ENCODE peak calls at places on chromosomes 5 and 9, in ten cellular contexts. B is tibial nerve, O is IMR-90, Z is cardiac muscle cell, E is left lung, R is H1, X is body of pancreas, H is mammary epithelial cell, N is heart left ventricle, K is uterus. U is an unnamed sample. For H3K4me1, the result is how much of the 10 kb centered on the place peaks cover.

GRCh38 chr5:122468351-122469111 is 156.5 kb downstream of the SNCAIP start:
- DNase-seq in N (no peak), B (no peak), H (no peak), E (no peak), O (no peak), K (no peak), Z (no peak), X (no peak), R (no peak), U (no peak)

GRCh38 chr5:149878371-149878770 is 66.2 kb downstream of the PDE6A start:
- DNase-seq in H (no peak), K (no peak), O (no peak), R (no peak), N (no peak), Z (peak), E (no peak), X (no peak), B (no peak), U (no peak)

GRCh38 chr5:59813761-59814562 is 79.6 kb downstream of the PDE4D start:
- DNase-seq in K (no peak), Z (peak), H (peak), N (no peak), O (peak), E (no peak), R (no peak), X (peak), B (peak), U (no peak)

GRCh38 chr9:32551491-32552049 is 557 bp upstream of the SMIM27 start:
- DNase-seq in X (peak), E (no peak), O (peak), N (no peak), R (no peak), Z (no peak), B (peak), K (peak), H (no peak), U (peak)

GRCh38 chr9:127873886-127874285 is 3.6 kb downstream of the AK1 start:
- DNase-seq in O (no peak), H (no peak), X (peak), R (no peak), Z (peak), B (peak), K (peak), E (peak), N (peak), U (no peak)

GRCh38 chr5:176697929-176698520 is 50.7 kb downstream of the TSPAN17 start:
- DNase-seq in B (no peak), O (no peak), H (no peak), N (no peak), E (no peak), K (no peak), X (no peak), Z (no peak), R (no peak), U (no peak)

GRCh38 chr5:151917931-151918330 is 6.7 kb downstream of the GLRA1 start:
- DNase-seq in N (no peak), E (no peak), Z (no peak), H (no peak), R (no peak), X (no peak), B (no peak), K (no peak), O (no peak), U (no peak)

GRCh38 chr9:130292104-130292503 is 26.5 kb downstream of the HMCN2 start:
- DNase-seq in O (no peak), B (peak), X (peak), H (no peak), N (no peak), K (peak), Z (peak), E (no peak), R (no peak), U (no peak)

GRCh38 chr9:85727500-85727899 is 14.3 kb downstream of the AGTPBP1 start:
- DNase-seq in K (no peak), R (no peak), N (no peak), B (no peak), O (no peak), H (no peak), E (no peak), X (no peak), Z (peak), U (no peak)

GRCh38 chr9:12155731-12156130 is 537.5 kb upstream of the TYRP1 start:
- DNase-seq in K (no peak), Z (no peak), O (no peak), B (no peak), E (no peak), X (no peak), H (no peak), R (no peak), N (no peak), U (no peak)

GRCh38 chr5:169808118-169808581 is 171.1 kb downstream of the DOCK2 start:
- DNase-seq in H (no peak), R (peak), Z (no peak), K (no peak), N (no peak), O (no peak), E (no peak), X (no peak), B (no peak), U (no peak)

GRCh38 chr5:142107729-142108431 is 699 bp upstream of the NDFIP1 start:
- DNase-seq in X (no peak), E (no peak), R (no peak), B (no peak), K (no peak), Z (no peak), N (no peak), H (no peak), O (no peak), U (no peak)

GRCh38 chr5:125044491-125045282 is 298.2 kb upstream of the ZNF608 start:
- DNase-seq in N (no peak), E (no peak), Z (no peak), R (no peak), K (no peak), B (no peak), H (no peak), X (no peak), O (no peak), U (no peak)

GRCh38 chr9:104993291-104993963 is 65.5 kb upstream of the ABCA1 start:
- DNase-seq in K (peak), E (no peak), O (peak), R (peak), B (peak), Z (peak), N (peak), H (no peak), X (peak), U (peak)

GRCh38 chr5:143011621-143012020 is 241.4 kb downstream of the ARHGAP26 start:
- DNase-seq in E (no peak), X (no peak), B (no peak), K (no peak), N (no peak), R (no peak), H (no peak), Z (peak), O (peak), U (no peak)

GRCh38 chr5:96468956-96469355 is 35.9 kb upstream of the PCSK1 start:
- DNase-seq in B (no peak), K (no peak), Z (no peak), O (no peak), X (no peak), N (no peak), E (no peak), H (no peak), R (no peak), U (no peak)

GRCh38 chr5:139482050-139482889 is at the start of gene STING1:
- DNase-seq in K (peak), Z (peak), B (peak), E (peak), O (peak), N (peak), X (peak), H (peak), R (no peak), U (peak)

GRCh38 chr5:1845696-1846095 is 37.0 kb downstream of the IRX4 start:
- DNase-seq in O (no peak), E (no peak), B (no peak), K (no peak), N (no peak), R (no peak), X (no peak), H (no peak), Z (no peak), U (no peak)

GRCh38 chr5:125558466-125558865 is 812.0 kb upstream of the ZNF608 start:
- DNase-seq in O (peak), B (no peak), R (no peak), X (no peak), K (no peak), H (peak), E (no peak), Z (peak), N (no peak), U (no peak)

GRCh38 chr9:69748304-69748703 is 11.5 kb downstream of the PTAR1 start:
- DNase-seq in Z (no peak), E (no peak), R (no peak), K (no peak), H (no peak), O (no peak), X (no peak), B (no peak), N (no peak), U (no peak)

GRCh38 chr5:91383956-91384300 is 811 bp upstream of the ARRDC3 start:
- DNase-seq in K (peak), Z (no peak), N (peak), H (no peak), B (peak), E (no peak), O (no peak), R (no peak), X (peak), U (peak)

GRCh38 chr9:88998506-88998905 is 7.2 kb downstream of the S1PR3 start:
- DNase-seq in E (no peak), K (no peak), O (no peak), N (no peak), B (no peak), X (no peak), R (no peak), Z (no peak), H (no peak), U (no peak)

GRCh38 chr9:88998911-88999310 is 7.6 kb downstream of the S1PR3 start:
- DNase-seq in B (no peak), N (peak), Z (peak), O (no peak), K (peak), H (no peak), X (peak), R (no peak), E (no peak), U (no peak)

GRCh38 chr9:88996046-88997005 is 5.1 kb downstream of the S1PR3 start:
- DNase-seq in H (peak), E (no peak), O (no peak), R (no peak), Z (no peak), X (no peak), N (no peak), K (peak), B (no peak), U (no peak)

GRCh38 chr9:88995627-88996026 is 4.4 kb downstream of the S1PR3 start:
- DNase-seq in H (no peak), B (no peak), Z (no peak), R (no peak), K (peak), O (no peak), E (no peak), X (no peak), N (no peak), U (no peak)

GRCh38 chr9:88997646-88998045 is 6.4 kb downstream of the S1PR3 start:
- DNase-seq in N (no peak), K (no peak), R (no peak), B (no peak), E (peak), H (no peak), O (no peak), Z (no peak), X (no peak), U (no peak)
- H3K27ac ChIP-seq in N (no peak), K (peak), R (no peak), B (peak), E (no peak), H (no peak), O (no peak), Z (no peak), X (no peak), U (no peak)

GRCh38 chr9:134875376-134875775 is 5.2 kb upstream of the FCN2 start:
- DNase-seq in B (no peak), X (no peak), R (no peak), E (no peak), H (no peak), O (no peak), K (no peak), Z (no peak), N (no peak), U (no peak)
- H3K4me1 ChIP-seq in B (under half), X (under half), R (under half), E (under half), H (under half), O (under half), K (under half), Z (under half), N (under half), U (under half)

GRCh38 chr5:136020383-136021015 is 8.3 kb upstream of the TGFBI start:
- DNase-seq in N (no peak), K (peak), B (peak), Z (peak), E (no peak), X (peak), R (no peak), H (peak), O (peak), U (no peak)
- H3K4me3 ChIP-seq in N (no peak), K (no peak), B (no peak), Z (no peak), E (no peak), X (no peak), R (no peak), H (no peak), O (no peak), U (no peak)

GRCh38 chr5:14818931-14819790 is 52.4 kb downstream of the ANKH start:
- DNase-seq in B (no peak), Z (no peak), H (no peak), K (no peak), O (no peak), R (no peak), X (no peak), E (no peak), N (no peak), U (peak)
- H3K27ac ChIP-seq in B (no peak), Z (no peak), H (no peak), K (no peak), O (no peak), R (no peak), X (no peak), E (no peak), N (peak), U (no peak)

GRCh38 chr5:53331463-53331862 is 149.0 kb upstream of the FST start:
- DNase-seq in E (no peak), H (peak), N (no peak), R (no peak), O (peak), Z (peak), B (no peak), X (no peak), K (no peak), U (no peak)
- H3K4me1 ChIP-seq in E (under half), H (half or more), N (under half), R (under half), O (under half), Z (under half), B (under half), X (under half), K (under half), U (under half)